ENCODE peak calls at places on chromosomes 6 and 20, in ten cellular contexts. P is fibroblast of lung, N is OCI-LY7, E is pancreas, S is DND-41, O is left lung, F is RWPE1, L is uterus, J is nephron progenitor cell, Z is Panc1. X is an unnamed sample.

GRCh38 chr6:14092301-14092700 is 25.3 kb upstream of the CD83 start:
- DNase-seq in N (peak), L (no peak), O (no peak), Z (no peak), F (no peak), J (no peak), E (no peak), S (no peak), P (no peak), X (no peak)

GRCh38 chr6:44078795-44079671 is 48.2 kb downstream of the MRPL14 start:
- DNase-seq in P (peak), S (peak), J (peak), O (no peak), Z (no peak), L (peak), E (peak), F (peak), N (peak), X (peak)

GRCh38 chr20:22905667-22906066 is 129.4 kb upstream of the SSTR4 start:
- DNase-seq in S (peak), J (no peak), P (peak), L (peak), N (no peak), E (no peak), F (no peak), Z (no peak), O (no peak), X (peak)

GRCh38 chr6:170050591-170051041 is 240.3 kb downstream of the DLL1 start:
- DNase-seq in F (no peak), S (no peak), L (no peak), N (no peak), P (no peak), O (no peak), E (no peak), J (no peak), Z (no peak), X (no peak)

GRCh38 chr20:40887100-40887499 is 141.5 kb upstream of the TOP1 start:
- DNase-seq in E (no peak), O (no peak), P (no peak), J (no peak), S (no peak), L (no peak), F (no peak), Z (no peak), N (no peak), X (no peak)

GRCh38 chr6:122178988-122179387 is 220.5 kb upstream of the HSF2 start:
- DNase-seq in P (no peak), F (no peak), S (no peak), Z (no peak), L (no peak), J (no peak), E (no peak), N (no peak), O (no peak), X (no peak)

GRCh38 chr6:96794980-96795379 is 42.3 kb downstream of the GPR63 start:
- DNase-seq in S (no peak), O (no peak), E (no peak), P (peak), Z (no peak), L (no peak), J (no peak), F (no peak), N (no peak), X (no peak)

GRCh38 chr20:58692579-58693225 is at the start of gene NPEPL1:
- DNase-seq in N (peak), P (peak), S (peak), J (peak), L (peak), O (peak), E (peak), F (peak), Z (no peak), X (peak)

GRCh38 chr6:134438825-134439224 is 120.9 kb upstream of the SGK1 start:
- DNase-seq in N (no peak), F (no peak), P (no peak), J (peak), L (no peak), O (no peak), Z (no peak), S (no peak), E (no peak), X (no peak)

GRCh38 chr20:57905448-57905847 is 195.6 kb upstream of the PMEPA1 start:
- DNase-seq in N (no peak), J (no peak), S (no peak), Z (no peak), P (no peak), E (no peak), F (no peak), L (no peak), O (no peak), X (no peak)

GRCh38 chr6:34145161-34146020 is 496 bp downstream of the GRM4 start:
- DNase-seq in Z (no peak), O (no peak), P (peak), E (peak), S (peak), F (peak), J (peak), N (peak), L (no peak), X (peak)

GRCh38 chr20:21090738-21091120 is 15.4 kb downstream of the LINC00237 start:
- DNase-seq in O (no peak), P (no peak), N (peak), J (no peak), Z (no peak), S (no peak), F (no peak), L (no peak), E (no peak), X (no peak)

GRCh38 chr6:133254552-133255228 is 13.5 kb downstream of the EYA4 start:
- DNase-seq in L (no peak), Z (no peak), P (peak), N (no peak), J (no peak), O (no peak), E (no peak), S (no peak), F (no peak), X (no peak)

GRCh38 chr6:30942338-30943060 is 1.7 kb downstream of the MUCL3 start:
- DNase-seq in E (peak), S (no peak), L (peak), J (peak), F (peak), Z (peak), P (peak), O (peak), N (no peak), X (no peak)

GRCh38 chr20:59255256-59255655 is 45.2 kb upstream of the EDN3 start:
- DNase-seq in E (no peak), F (no peak), P (no peak), N (no peak), Z (no peak), O (no peak), S (no peak), L (no peak), J (no peak), X (no peak)

GRCh38 chr20:57665589-57665971 is 44.2 kb downstream of the PMEPA1 start:
- DNase-seq in L (no peak), P (no peak), O (no peak), E (no peak), Z (no peak), S (no peak), F (no peak), J (no peak), N (no peak), X (no peak)

GRCh38 chr6:39339111-39339510 is 16.6 kb upstream of the KCNK16 start:
- DNase-seq in Z (no peak), P (no peak), L (no peak), N (no peak), S (no peak), E (no peak), F (no peak), J (no peak), O (no peak), X (no peak)

GRCh38 chr20:20505554-20505953 is 137.7 kb downstream of the INSM1 start:
- DNase-seq in Z (no peak), J (no peak), P (no peak), O (no peak), N (peak), F (no peak), S (peak), L (no peak), E (no peak), X (peak)

GRCh38 chr6:96898241-96898851 is 655 bp upstream of the NDUFAF4 start:
- DNase-seq in E (no peak), F (peak), J (no peak), P (peak), L (no peak), Z (no peak), O (no peak), S (no peak), N (peak), X (no peak)

GRCh38 chr20:52684911-52685310 is 287.2 kb upstream of the TSHZ2 start:
- DNase-seq in S (no peak), L (no peak), F (no peak), O (no peak), P (no peak), N (no peak), J (no peak), E (no peak), Z (no peak), X (no peak)

GRCh38 chr6:139778688-139779087 is 404.2 kb upstream of the CITED2 start:
- DNase-seq in J (no peak), N (no peak), P (peak), F (peak), O (no peak), E (no peak), Z (no peak), L (no peak), S (no peak), X (no peak)

GRCh38 chr20:6305536-6305935 is 182.7 kb upstream of the FERMT1 start:
- DNase-seq in F (no peak), O (no peak), S (no peak), N (no peak), L (no peak), Z (no peak), P (no peak), J (no peak), E (no peak), X (no peak)
- TF ChIP-seq CTCF in F (no peak), O (no peak), S (no peak), N (no peak), L (no peak), Z (no peak), P (no peak), J (no peak), E (no peak), X (no peak)

GRCh38 chr20:62537649-62538292 is 62.0 kb upstream of the GATA5 start:
- DNase-seq in P (no peak), L (no peak), E (no peak), Z (no peak), F (no peak), N (no peak), O (no peak), S (no peak), J (no peak), X (no peak)

GRCh38 chr20:62539646-62540045 is 63.9 kb upstream of the GATA5 start:
- DNase-seq in E (no peak), L (no peak), Z (no peak), O (no peak), F (no peak), J (no peak), N (no peak), S (no peak), P (no peak), X (no peak)

GRCh38 chr20:62536731-62537401 is 61.1 kb upstream of the GATA5 start:
- DNase-seq in E (no peak), J (no peak), L (peak), S (no peak), N (no peak), F (no peak), O (no peak), Z (no peak), P (no peak), X (no peak)

GRCh38 chr20:62540504-62540903 is 64.7 kb upstream of the GATA5 start:
- DNase-seq in Z (no peak), S (no peak), O (no peak), P (no peak), J (no peak), F (no peak), E (no peak), N (no peak), L (no peak), X (no peak)

DNA sequence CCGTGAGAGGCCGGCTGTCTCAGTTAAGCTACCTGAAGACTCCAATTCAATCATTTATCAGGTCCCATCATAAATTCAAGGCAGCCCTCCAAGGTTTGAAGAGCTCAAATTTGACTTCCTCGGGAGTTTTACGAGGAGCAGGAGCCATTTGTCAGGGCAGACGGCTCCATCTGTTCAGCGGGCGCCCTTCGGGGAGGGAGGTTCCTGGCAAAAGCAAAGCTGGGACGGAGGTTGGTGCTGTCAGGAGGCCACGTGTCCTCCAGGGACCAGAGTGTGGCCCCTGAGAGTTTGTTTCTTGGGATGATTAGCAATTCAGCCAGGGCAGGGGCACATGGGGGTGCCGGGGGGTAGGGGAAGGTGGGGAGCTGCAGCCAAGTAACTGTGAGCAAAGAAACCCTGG is 63.4 kb upstream of the GATA5 start:
- DNase-seq in P (no peak), L (no peak), S (no peak), N (no peak), J (no peak), F (no peak), O (no peak), Z (no peak), E (no peak), X (no peak)
- TF ChIP-seq CTCF in P (no peak), L (no peak), S (no peak), N (no peak), J (no peak), F (no peak), O (no peak), Z (no peak), E (no peak), X (no peak)

DNA sequence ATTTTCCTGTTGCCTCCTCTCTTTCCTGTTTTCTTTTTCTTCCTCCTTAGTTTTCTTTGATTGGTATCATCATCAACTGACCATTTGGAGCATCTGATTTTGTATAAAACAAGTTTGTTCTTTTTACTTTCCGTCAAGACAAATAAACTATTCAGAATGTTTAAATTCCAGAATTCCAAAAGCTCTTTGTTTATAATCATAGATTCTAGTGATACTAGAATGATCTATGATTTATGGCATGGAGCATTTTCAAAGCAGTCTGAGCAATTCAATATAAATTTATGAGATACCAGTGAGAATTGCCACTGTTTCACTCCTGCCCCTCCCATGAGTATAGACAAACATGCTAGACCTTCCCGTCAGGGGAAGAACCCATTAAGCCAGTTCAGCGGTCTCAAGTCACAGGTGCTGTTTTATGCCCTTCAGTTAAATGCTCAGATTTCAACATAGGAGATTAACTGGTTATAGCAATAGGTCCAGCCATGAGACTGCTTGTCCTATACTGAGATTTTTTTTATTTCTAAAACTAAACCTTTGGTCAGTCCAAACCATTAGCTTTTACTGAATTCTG is 60.7 kb downstream of the GRIK2 start:
- DNase-seq in L (no peak), N (no peak), S (no peak), F (no peak), P (no peak), O (no peak), Z (no peak), E (no peak), J (peak), X (no peak)
- TF ChIP-seq CTCF in L (no peak), N (no peak), S (no peak), F (no peak), P (no peak), O (no peak), Z (no peak), E (no peak), J (no peak), X (no peak)

GRCh38 chr20:1734269-1734858 is 76.8 kb upstream of the SIRPG start:
- DNase-seq in O (no peak), L (no peak), N (no peak), F (no peak), S (peak), E (no peak), J (no peak), P (no peak), Z (no peak), X (peak)
- TF ChIP-seq CTCF in O (no peak), L (no peak), N (peak), F (no peak), S (peak), E (no peak), J (no peak), P (no peak), Z (no peak), X (peak)

GRCh38 chr20:35739294-35740163 is 2.5 kb downstream of the RBM39 start:
- DNase-seq in S (no peak), P (peak), E (no peak), J (no peak), O (no peak), F (no peak), N (peak), L (no peak), Z (no peak), X (no peak)
- TF ChIP-seq CTCF in S (peak), P (peak), E (no peak), J (no peak), O (no peak), F (peak), N (peak), L (peak), Z (no peak), X (no peak)

GRCh38 chr20:18904624-18905023 is 91.0 kb downstream of the SCP2D1 start:
- DNase-seq in L (peak), E (no peak), S (no peak), J (no peak), P (no peak), F (peak), Z (peak), N (no peak), O (no peak), X (no peak)
- TF ChIP-seq CTCF in L (peak), E (no peak), S (peak), J (no peak), P (no peak), F (no peak), Z (peak), N (peak), O (no peak), X (no peak)

GRCh38 chr6:166929534-166930189 is 26.7 kb downstream of the RNASET2 start:
- DNase-seq in N (peak), F (no peak), E (no peak), S (no peak), J (no peak), Z (no peak), P (no peak), L (no peak), O (no peak), X (no peak)
- TF ChIP-seq CTCF in N (no peak), F (no peak), E (no peak), S (no peak), J (no peak), Z (no peak), P (no peak), L (no peak), O (no peak), X (no peak)

X was measured in GM20000.